ENCODE peak calls at places on chromosomes 1 and 21, in four cellular contexts. O, W, H and T are unnamed samples.
A peak's percentile ranks its signal among the peaks of the same experiment; 100 is the strongest.

GRCh38 chr1:192399161-192399560 is 82.4 kb downstream of the RGS21 start:
- DNase-seq in O (no peak), W (no peak), H (no peak), T (no peak)

GRCh38 chr1:38029081-38029681 is 16.6 kb downstream of the UTP11 start:
- DNase-seq in O (no peak), W (no peak), H (no peak), T (no peak)

GRCh38 chr1:30670195-30671060 is 53.0 kb downstream of the MATN1 start:
- DNase-seq in O (peak; percentile 46), W (no peak), H (no peak), T (no peak)

GRCh38 chr1:168688679-168689657 is 40.0 kb downstream of the DPT start:
- DNase-seq in O (no peak), W (no peak), H (no peak), T (no peak)

GRCh38 chr1:16249838-16250241 is 12.9 kb upstream of the CPLANE2 start:
- DNase-seq in O (no peak), W (no peak), H (no peak), T (no peak)

GRCh38 chr1:32611859-32612188 is 38.5 kb downstream of the ZBTB8OS start:
- DNase-seq in O (no peak), W (no peak), H (no peak), T (no peak)

GRCh38 chr1:202135221-202135721 is 9.3 kb downstream of the ARL8A start:
- DNase-seq in O (no peak), W (no peak), H (peak; percentile 62), T (peak; percentile 69)

GRCh38 chr1:43853161-43853921 is 80.3 kb upstream of the ARTN start:
- DNase-seq in O (peak; percentile 86), W (peak; percentile 53), H (peak; percentile 70), T (peak; percentile 38)

GRCh38 chr1:228144213-228145049 is 4.4 kb downstream of the GUK1 start:
- DNase-seq in O (no peak), W (peak; percentile 12), H (no peak), T (no peak)

GRCh38 chr1:161160763-161161162 is 1.5 kb downstream of the USP21 start:
- DNase-seq in O (no peak), W (no peak), H (no peak), T (no peak)

GRCh38 chr1:161158316-161159016 is 834 bp upstream of the USP21 start:
- DNase-seq in O (no peak), W (no peak), H (no peak), T (no peak)

GRCh38 chr1:161159915-161160248 is 582 bp downstream of the USP21 start:
- DNase-seq in O (no peak), W (no peak), H (no peak), T (no peak)

GRCh38 chr1:161157867-161158266 is 1.4 kb upstream of the USP21 start:
- DNase-seq in O (no peak), W (no peak), H (no peak), T (no peak)

GRCh38 chr1:161159087-161159914 is at the start of gene USP21:
- DNase-seq in O (peak; percentile 63), W (peak; percentile 91), H (peak; percentile 96), T (peak; percentile 95)
- TF ChIP-seq CTCF in O (peak; percentile 18), W (no peak), H (peak; percentile 40), T (no peak)

GRCh38 chr21:39924577-39925308 is 57.5 kb downstream of the PCP4 start:
- DNase-seq in O (no peak), W (peak; percentile 23), H (peak; percentile 2), T (no peak)
- TF ChIP-seq CTCF in O (no peak), W (no peak), H (no peak), T (no peak)

DNA sequence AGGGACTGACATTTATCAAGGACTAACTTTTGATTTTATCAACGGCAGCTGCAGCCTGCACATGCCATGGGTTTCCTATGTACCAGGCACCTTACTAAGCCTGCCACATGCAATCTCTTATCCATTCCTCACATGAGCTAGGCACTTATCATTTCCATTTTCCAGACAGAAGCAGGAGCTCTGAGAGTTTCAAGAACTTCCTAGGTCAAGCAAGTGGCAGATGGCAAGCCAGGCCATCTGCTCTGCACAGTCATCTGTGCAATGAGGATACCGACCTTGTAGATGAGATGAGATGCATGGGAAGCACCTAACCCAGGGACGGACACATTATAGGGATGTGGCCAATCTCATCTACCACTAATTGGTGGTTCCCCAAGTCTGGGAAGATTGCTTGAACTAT is 339.4 kb upstream of the USP24 start:
- DNase-seq in O (no peak), W (no peak), H (no peak), T (no peak)
- TF ChIP-seq CTCF in O (no peak), W (no peak), H (no peak), T (no peak)

GRCh38 chr1:208036177-208036808 is 125.4 kb upstream of the CD34 start:
- DNase-seq in O (no peak), W (no peak), H (peak; percentile 25), T (no peak)
- TF ChIP-seq CTCF in O (no peak), W (no peak), H (peak; percentile 46), T (peak; percentile 26)

DNA sequence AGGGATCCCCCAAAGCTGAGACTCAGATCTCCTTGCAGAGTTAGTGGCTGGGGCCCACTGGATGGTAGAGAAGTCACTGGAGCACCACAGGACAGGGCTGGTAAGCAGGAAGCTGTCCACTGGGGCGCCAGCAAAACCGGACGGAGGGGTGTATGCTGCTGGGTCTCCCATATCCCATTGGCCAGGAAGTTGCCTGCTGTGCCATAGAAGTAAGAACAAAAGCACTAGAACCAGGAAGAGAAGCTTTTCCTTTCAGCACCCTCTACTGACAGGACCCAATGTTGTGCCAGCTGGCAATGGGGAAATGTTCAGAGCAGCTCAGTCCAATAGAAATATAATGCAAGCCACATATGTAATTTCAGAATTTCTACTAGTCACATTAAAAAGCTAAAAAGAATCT is 146.6 kb downstream of the SPATA46 start:
- DNase-seq in O (no peak), W (peak; percentile 38), H (peak; percentile 61), T (no peak)
- TF ChIP-seq CTCF in O (peak; percentile 3), W (no peak), H (no peak), T (peak; percentile 58)

DNA sequence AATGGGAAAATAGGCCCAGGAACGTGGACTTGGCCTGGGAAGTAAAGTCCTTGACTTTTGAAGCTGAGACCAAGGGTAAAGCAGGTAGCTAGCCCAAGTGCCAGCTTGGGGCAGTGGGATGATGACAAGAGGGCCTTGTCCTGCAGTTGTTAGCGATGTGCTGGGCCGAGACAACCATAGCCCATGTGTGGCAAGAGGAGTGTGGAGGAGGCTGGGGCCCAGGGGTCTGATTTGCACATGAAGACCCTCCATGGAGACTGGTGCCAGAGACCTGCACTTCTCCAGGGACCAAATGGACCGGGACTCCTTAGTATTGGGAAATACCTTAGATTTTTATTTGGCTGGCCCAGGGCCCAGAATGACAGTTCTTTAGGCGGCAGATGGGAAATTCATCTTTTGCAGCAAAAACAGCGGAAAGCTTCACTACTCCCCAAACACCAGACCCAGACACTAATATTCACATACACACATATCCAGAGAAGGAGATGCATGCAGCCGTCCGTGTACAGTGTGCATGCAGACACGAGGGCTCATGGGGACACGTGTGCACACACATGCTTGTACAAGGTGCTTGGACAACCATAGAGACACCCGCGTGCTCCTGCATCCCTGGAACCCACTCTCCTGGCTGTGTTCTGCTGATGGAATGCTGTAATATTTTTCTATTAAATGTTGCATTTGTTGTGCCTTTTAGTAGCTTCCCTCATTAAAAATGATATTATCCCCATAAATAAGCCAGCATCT is 78.1 kb upstream of the CSF3R start:
- DNase-seq in O (no peak), W (no peak), H (no peak), T (no peak)
- TF ChIP-seq CTCF in O (no peak), W (no peak), H (no peak), T (no peak)